ENCODE peak calls at places on chromosomes 11 and 22, in eight cellular contexts. U is choroid plexus epithelial cell; X is AML-193; S is HEK293T; A is CD8-positive, alpha-beta memory T cell; V is NAMALWA; C is HTR-8/SVneo; I is naive B cell. P is an unnamed sample.

GRCh38 chr22:22235564-22235963 is 9.0 kb upstream of the VPREB1 start:
- DNase-seq in U (peak), X (no peak), S (peak), A (peak), V (no peak), C (no peak), I (no peak), P (peak)

GRCh38 chr22:24390576-24390975 is 36.8 kb upstream of the ADORA2A start:
- DNase-seq in U (peak), X (no peak), S (no peak), A (no peak), V (no peak), C (no peak), I (no peak), P (no peak)

GRCh38 chr11:15695096-15695721 is 580.5 kb downstream of the INSC start:
- DNase-seq in U (no peak), X (no peak), S (no peak), A (no peak), V (no peak), C (no peak), I (no peak), P (no peak)

GRCh38 chr11:109978895-109979294 is 114.3 kb upstream of the ZC3H12C start:
- DNase-seq in U (peak), X (no peak), S (no peak), A (no peak), V (no peak), C (no peak), I (no peak), P (no peak)

GRCh38 chr22:49503321-49503720 is 324.4 kb downstream of the BRD1 start:
- DNase-seq in U (no peak), X (no peak), S (no peak), A (no peak), V (no peak), C (no peak), I (no peak), P (no peak)

GRCh38 chr11:1155274-1155693 is 2.5 kb upstream of the MUC5AC start:
- DNase-seq in U (no peak), X (no peak), S (no peak), A (no peak), V (no peak), C (no peak), I (no peak), P (no peak)

GRCh38 chr11:79609511-79609910 is 168.7 kb upstream of the TENM4 start:
- DNase-seq in U (no peak), X (no peak), S (no peak), A (no peak), V (no peak), C (no peak), I (no peak), P (no peak)

GRCh38 chr22:46027219-46028068 is 50.5 kb upstream of the WNT7B start:
- DNase-seq in U (no peak), X (no peak), S (no peak), A (no peak), V (no peak), C (no peak), I (no peak), P (no peak)

P was measured in CD4-positive, CD25-positive, alpha-beta regulatory T cell.